ENCODE peak calls at places on chromosomes 7 and 10, in nine cellular contexts. One of them, this sample, is unnamed.

GRCh38 chr10:74901867-74902439 is 75.6 kb downstream of the KAT6B start:
- DNase-seq in pancreas: no peak
- DNase-seq in MM.1S: no peak
- DNase-seq in heart right ventricle: no peak
- DNase-seq in mammary epithelial cell: no peak
- DNase-seq in WERI-Rb-1: no peak
- DNase-seq in aorta: no peak
- DNase-seq in right cardiac atrium: no peak
- DNase-seq in ovary: no peak
- DNase-seq in this sample: no peak

GRCh38 chr10:29344073-29344820 is 55.4 kb downstream of the LYZL1 start:
- DNase-seq in right cardiac atrium: no peak
- DNase-seq in WERI-Rb-1: no peak
- DNase-seq in MM.1S: no peak
- DNase-seq in aorta: no peak
- DNase-seq in pancreas: no peak
- DNase-seq in ovary: no peak
- DNase-seq in heart right ventricle: no peak
- DNase-seq in mammary epithelial cell: peak
- DNase-seq in this sample: no peak

GRCh38 chr7:674454-675410 is 51.8 kb upstream of the DNAAF5 start:
- DNase-seq in pancreas: no peak
- DNase-seq in ovary: peak
- DNase-seq in aorta: peak
- DNase-seq in mammary epithelial cell: peak
- DNase-seq in MM.1S: no peak
- DNase-seq in right cardiac atrium: peak
- DNase-seq in heart right ventricle: no peak
- DNase-seq in WERI-Rb-1: no peak
- DNase-seq in this sample: peak

GRCh38 chr10:77504196-77504869 is 133.3 kb downstream of the KCNMA1 start:
- DNase-seq in right cardiac atrium: no peak
- DNase-seq in ovary: no peak
- DNase-seq in pancreas: no peak
- DNase-seq in WERI-Rb-1: no peak
- DNase-seq in mammary epithelial cell: no peak
- DNase-seq in MM.1S: no peak
- DNase-seq in aorta: no peak
- DNase-seq in heart right ventricle: no peak
- DNase-seq in this sample: no peak

GRCh38 chr7:27164381-27165088 is 802 bp downstream of the HOXA9 start:
- DNase-seq in ovary: no peak
- DNase-seq in mammary epithelial cell: peak
- DNase-seq in pancreas: no peak
- DNase-seq in heart right ventricle: no peak
- DNase-seq in right cardiac atrium: peak
- DNase-seq in MM.1S: no peak
- DNase-seq in aorta: peak
- DNase-seq in WERI-Rb-1: no peak
- DNase-seq in this sample: no peak

GRCh38 chr7:35617076-35617475 is 77.9 kb downstream of the HERPUD2 start:
- DNase-seq in right cardiac atrium: no peak
- DNase-seq in MM.1S: no peak
- DNase-seq in aorta: no peak
- DNase-seq in WERI-Rb-1: no peak
- DNase-seq in ovary: no peak
- DNase-seq in mammary epithelial cell: no peak
- DNase-seq in heart right ventricle: no peak
- DNase-seq in pancreas: no peak
- DNase-seq in this sample: no peak

GRCh38 chr10:68345621-68346020 is 12.9 kb upstream of the PBLD start:
- DNase-seq in right cardiac atrium: no peak
- DNase-seq in pancreas: no peak
- DNase-seq in mammary epithelial cell: no peak
- DNase-seq in aorta: no peak
- DNase-seq in WERI-Rb-1: no peak
- DNase-seq in ovary: no peak
- DNase-seq in MM.1S: no peak
- DNase-seq in heart right ventricle: no peak
- DNase-seq in this sample: no peak

GRCh38 chr7:47764746-47765145 is 182.8 kb upstream of the TNS3 start:
- DNase-seq in mammary epithelial cell: no peak
- DNase-seq in WERI-Rb-1: no peak
- DNase-seq in heart right ventricle: no peak
- DNase-seq in pancreas: no peak
- DNase-seq in right cardiac atrium: no peak
- DNase-seq in ovary: no peak
- DNase-seq in aorta: no peak
- DNase-seq in MM.1S: no peak
- DNase-seq in this sample: no peak

GRCh38 chr7:37970211-37970610 is 49.8 kb downstream of the EPDR1 start:
- DNase-seq in mammary epithelial cell: no peak
- DNase-seq in pancreas: no peak
- DNase-seq in heart right ventricle: no peak
- DNase-seq in MM.1S: no peak
- DNase-seq in WERI-Rb-1: no peak
- DNase-seq in aorta: no peak
- DNase-seq in right cardiac atrium: no peak
- DNase-seq in ovary: no peak
- DNase-seq in this sample: no peak

GRCh38 chr7:134996097-134996550 is 9.8 kb downstream of the AGBL3 start:
- DNase-seq in ovary: no peak
- DNase-seq in heart right ventricle: no peak
- DNase-seq in WERI-Rb-1: no peak
- DNase-seq in right cardiac atrium: no peak
- DNase-seq in aorta: no peak
- DNase-seq in mammary epithelial cell: no peak
- DNase-seq in pancreas: no peak
- DNase-seq in MM.1S: peak
- DNase-seq in this sample: no peak

GRCh38 chr7:77855371-77856083 is 57.0 kb downstream of the PHTF2 start:
- DNase-seq in right cardiac atrium: peak
- DNase-seq in pancreas: no peak
- DNase-seq in heart right ventricle: peak
- DNase-seq in WERI-Rb-1: no peak
- DNase-seq in aorta: no peak
- DNase-seq in ovary: no peak
- DNase-seq in MM.1S: no peak
- DNase-seq in mammary epithelial cell: no peak
- DNase-seq in this sample: no peak

GRCh38 chr10:48551796-48552591 is 52.9 kb downstream of the ARHGAP22 start:
- DNase-seq in heart right ventricle: peak
- DNase-seq in ovary: peak
- DNase-seq in pancreas: no peak
- DNase-seq in aorta: no peak
- DNase-seq in WERI-Rb-1: peak
- DNase-seq in mammary epithelial cell: peak
- DNase-seq in MM.1S: peak
- DNase-seq in right cardiac atrium: peak
- DNase-seq in this sample: no peak

GRCh38 chr7:84780158-84781124 is 406.4 kb downstream of the SEMA3D start:
- DNase-seq in WERI-Rb-1: no peak
- DNase-seq in ovary: peak
- DNase-seq in right cardiac atrium: no peak
- DNase-seq in MM.1S: no peak
- DNase-seq in mammary epithelial cell: no peak
- DNase-seq in aorta: peak
- DNase-seq in heart right ventricle: peak
- DNase-seq in pancreas: no peak
- DNase-seq in this sample: no peak

GRCh38 chr7:143487566-143487965 is 9.9 kb downstream of the TAS2R41 start:
- DNase-seq in right cardiac atrium: peak
- DNase-seq in pancreas: no peak
- DNase-seq in WERI-Rb-1: no peak
- DNase-seq in mammary epithelial cell: no peak
- DNase-seq in aorta: no peak
- DNase-seq in ovary: peak
- DNase-seq in MM.1S: peak
- DNase-seq in heart right ventricle: peak
- DNase-seq in this sample: no peak

GRCh38 chr10:1408656-1409358 is 328.5 kb downstream of the ADARB2 start:
- DNase-seq in ovary: no peak
- DNase-seq in right cardiac atrium: no peak
- DNase-seq in pancreas: no peak
- DNase-seq in heart right ventricle: no peak
- DNase-seq in WERI-Rb-1: no peak
- DNase-seq in aorta: no peak
- DNase-seq in mammary epithelial cell: no peak
- DNase-seq in MM.1S: no peak
- DNase-seq in this sample: no peak

GRCh38 chr10:91799580-91799975 is 1.4 kb downstream of the TNKS2 start:
- DNase-seq in MM.1S: no peak
- DNase-seq in pancreas: no peak
- DNase-seq in ovary: no peak
- DNase-seq in aorta: no peak
- DNase-seq in right cardiac atrium: no peak
- DNase-seq in mammary epithelial cell: peak
- DNase-seq in WERI-Rb-1: no peak
- DNase-seq in heart right ventricle: no peak
- DNase-seq in this sample: no peak
- H3K27ac ChIP-seq in MM.1S: peak
- H3K27ac ChIP-seq in pancreas: no peak
- H3K27ac ChIP-seq in ovary: peak
- H3K27ac ChIP-seq in aorta: no peak
- H3K27ac ChIP-seq in right cardiac atrium: no peak
- H3K27ac ChIP-seq in mammary epithelial cell: peak
- H3K27ac ChIP-seq in WERI-Rb-1: no peak
- H3K27ac ChIP-seq in heart right ventricle: peak
- H3K27ac ChIP-seq in this sample: no peak

DNA sequence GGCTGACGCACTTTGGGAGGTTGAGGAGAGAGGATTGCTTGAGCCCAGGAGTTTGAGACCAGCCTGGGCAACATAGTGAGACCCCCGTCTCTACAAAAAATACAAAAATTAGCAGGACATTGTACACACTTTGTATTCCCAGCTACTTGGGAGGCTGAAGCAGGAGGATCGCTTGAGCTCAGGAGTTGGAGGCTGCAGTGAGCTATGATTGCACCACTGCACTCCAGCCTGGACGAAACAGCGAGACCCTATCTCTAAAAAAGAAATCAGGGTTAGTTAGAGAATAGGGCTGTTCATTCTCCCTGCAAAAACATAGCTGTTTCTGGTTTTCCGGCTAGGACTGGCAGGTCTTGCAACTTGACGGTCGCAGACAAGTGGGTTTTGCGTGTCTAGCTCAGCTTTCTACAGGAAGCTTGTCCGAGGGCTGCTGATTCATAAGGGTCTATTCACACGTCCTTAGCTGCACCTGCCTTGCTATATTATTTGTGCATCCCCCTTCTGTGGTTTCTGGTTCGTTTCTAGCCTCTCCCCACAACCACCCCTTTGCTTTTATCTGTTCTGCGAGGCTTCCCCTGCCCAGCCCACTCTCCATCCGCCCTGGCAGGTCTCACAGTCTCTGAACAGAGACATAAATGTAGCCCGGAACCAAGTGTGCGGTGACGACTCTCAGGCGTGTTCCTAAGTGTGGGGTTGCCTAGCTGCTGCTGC is 10.7 kb downstream of the AMZ1 start:
- DNase-seq in MM.1S: peak
- DNase-seq in pancreas: no peak
- DNase-seq in right cardiac atrium: peak
- DNase-seq in WERI-Rb-1: no peak
- DNase-seq in ovary: no peak
- DNase-seq in heart right ventricle: no peak
- DNase-seq in mammary epithelial cell: no peak
- DNase-seq in aorta: no peak
- DNase-seq in this sample: no peak
- H3K27ac ChIP-seq in MM.1S: no peak
- H3K27ac ChIP-seq in pancreas: no peak
- H3K27ac ChIP-seq in right cardiac atrium: no peak
- H3K27ac ChIP-seq in WERI-Rb-1: no peak
- H3K27ac ChIP-seq in ovary: no peak
- H3K27ac ChIP-seq in heart right ventricle: no peak
- H3K27ac ChIP-seq in mammary epithelial cell: no peak
- H3K27ac ChIP-seq in aorta: no peak
- H3K27ac ChIP-seq in this sample: no peak

GRCh38 chr7:158687406-158687805 is 17.2 kb downstream of the NCAPG2 start:
- DNase-seq in WERI-Rb-1: no peak
- DNase-seq in ovary: no peak
- DNase-seq in heart right ventricle: no peak
- DNase-seq in right cardiac atrium: no peak
- DNase-seq in aorta: no peak
- DNase-seq in mammary epithelial cell: no peak
- DNase-seq in MM.1S: no peak
- DNase-seq in pancreas: no peak
- DNase-seq in this sample: no peak

GRCh38 chr7:158683541-158683940 is 21.1 kb downstream of the NCAPG2 start:
- DNase-seq in aorta: no peak
- DNase-seq in right cardiac atrium: no peak
- DNase-seq in heart right ventricle: no peak
- DNase-seq in WERI-Rb-1: no peak
- DNase-seq in MM.1S: no peak
- DNase-seq in mammary epithelial cell: no peak
- DNase-seq in ovary: no peak
- DNase-seq in pancreas: no peak
- DNase-seq in this sample: no peak

GRCh38 chr7:158685727-158686126 is 18.9 kb downstream of the NCAPG2 start:
- DNase-seq in MM.1S: no peak
- DNase-seq in right cardiac atrium: no peak
- DNase-seq in mammary epithelial cell: no peak
- DNase-seq in pancreas: no peak
- DNase-seq in ovary: no peak
- DNase-seq in heart right ventricle: no peak
- DNase-seq in WERI-Rb-1: no peak
- DNase-seq in aorta: no peak
- DNase-seq in this sample: no peak

GRCh38 chr7:158682456-158682855 is 22.1 kb downstream of the NCAPG2 start:
- DNase-seq in WERI-Rb-1: no peak
- DNase-seq in aorta: no peak
- DNase-seq in right cardiac atrium: no peak
- DNase-seq in mammary epithelial cell: no peak
- DNase-seq in pancreas: no peak
- DNase-seq in heart right ventricle: no peak
- DNase-seq in ovary: no peak
- DNase-seq in MM.1S: no peak
- DNase-seq in this sample: no peak

GRCh38 chr7:158684329-158684728 is 20.3 kb downstream of the NCAPG2 start:
- DNase-seq in pancreas: no peak
- DNase-seq in ovary: no peak
- DNase-seq in WERI-Rb-1: no peak
- DNase-seq in heart right ventricle: no peak
- DNase-seq in aorta: no peak
- DNase-seq in MM.1S: no peak
- DNase-seq in mammary epithelial cell: no peak
- DNase-seq in right cardiac atrium: no peak
- DNase-seq in this sample: no peak
- H3K27ac ChIP-seq in pancreas: no peak
- H3K27ac ChIP-seq in ovary: no peak
- H3K27ac ChIP-seq in WERI-Rb-1: no peak
- H3K27ac ChIP-seq in heart right ventricle: no peak
- H3K27ac ChIP-seq in aorta: no peak
- H3K27ac ChIP-seq in MM.1S: no peak
- H3K27ac ChIP-seq in mammary epithelial cell: no peak
- H3K27ac ChIP-seq in right cardiac atrium: no peak
- H3K27ac ChIP-seq in this sample: no peak

DNA sequence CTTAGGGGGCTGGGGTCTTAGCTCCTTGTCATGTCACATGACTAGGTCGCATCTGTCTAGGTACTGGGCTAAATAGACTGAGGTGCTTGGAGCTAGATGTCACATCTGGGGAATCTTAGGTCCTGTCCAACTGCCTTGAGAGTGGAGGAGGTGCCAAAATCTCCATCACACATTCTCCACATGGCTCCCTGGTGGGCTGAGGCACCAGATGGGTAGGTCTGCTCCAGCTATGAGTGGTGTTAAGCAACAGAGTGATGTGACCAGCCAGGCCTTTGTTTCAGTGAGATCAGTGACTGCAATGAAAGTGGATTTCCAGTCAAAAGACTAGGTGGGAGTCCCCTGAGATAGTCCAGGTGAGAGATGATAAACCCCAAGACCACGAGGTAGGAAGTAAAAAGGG is 251.8 kb downstream of the BMPER start:
- DNase-seq in ovary: no peak
- DNase-seq in mammary epithelial cell: no peak
- DNase-seq in WERI-Rb-1: no peak
- DNase-seq in right cardiac atrium: no peak
- DNase-seq in MM.1S: no peak
- DNase-seq in aorta: no peak
- DNase-seq in pancreas: no peak
- DNase-seq in heart right ventricle: no peak
- DNase-seq in this sample: no peak
- H3K27ac ChIP-seq in ovary: no peak
- H3K27ac ChIP-seq in mammary epithelial cell: no peak
- H3K27ac ChIP-seq in WERI-Rb-1: no peak
- H3K27ac ChIP-seq in right cardiac atrium: no peak
- H3K27ac ChIP-seq in MM.1S: no peak
- H3K27ac ChIP-seq in aorta: no peak
- H3K27ac ChIP-seq in pancreas: no peak
- H3K27ac ChIP-seq in heart right ventricle: no peak
- H3K27ac ChIP-seq in this sample: peak